ENCODE peak calls at places on chromosome 20, in ten cellular contexts. D is transverse colon, O is esophagus muscularis mucosa, V is spleen, U is HCT116, P is breast epithelium, Y is GM12878, E is upper lobe of left lung, K is sigmoid colon, W is GM12891. B is an unnamed sample.

GRCh38 chr20:19690462-19690861 is 67.6 kb upstream of the RIN2 start:
- DNase-seq in D (no peak), O (no peak), V (no peak), U (no peak), P (no peak), Y (no peak), E (no peak), K (no peak), W (no peak), B (no peak)

GRCh38 chr20:19952392-19952791 is 64.8 kb upstream of the NAA20 start:
- DNase-seq in D (no peak), O (no peak), V (no peak), U (no peak), P (no peak), Y (no peak), E (no peak), K (no peak), W (no peak), B (no peak)

GRCh38 chr20:539236-539635 is 4.4 kb downstream of the CSNK2A1 start:
- DNase-seq in D (no peak), O (no peak), V (no peak), U (no peak), P (no peak), Y (no peak), E (no peak), K (no peak), W (no peak), B (no peak)

GRCh38 chr20:39107741-39108140 is 145.6 kb downstream of the DHX35 start:
- DNase-seq in D (no peak), O (no peak), V (no peak), U (peak; percentile 73), P (no peak), Y (no peak), E (no peak), K (no peak), W (no peak), B (no peak)

GRCh38 chr20:34332262-34332920 is 29.2 kb upstream of the AHCY start:
- DNase-seq in D (no peak), O (no peak), V (no peak), U (no peak), P (no peak), Y (no peak), E (no peak), K (no peak), W (no peak), B (no peak)

GRCh38 chr20:62589720-62590119 is 52.6 kb upstream of the SLCO4A1 start:
- DNase-seq in D (no peak), O (no peak), V (no peak), U (no peak), P (no peak), Y (no peak), E (no peak), K (no peak), W (no peak), B (no peak)

GRCh38 chr20:52432740-52433139 is 241.2 kb upstream of the ZFP64 start:
- DNase-seq in D (no peak), O (no peak), V (no peak), U (no peak), P (no peak), Y (no peak), E (no peak), K (no peak), W (no peak), B (no peak)

GRCh38 chr20:532530-532929 is 11.1 kb downstream of the CSNK2A1 start:
- DNase-seq in D (no peak), O (no peak), V (no peak), U (no peak), P (no peak), Y (no peak), E (no peak), K (no peak), W (no peak), B (no peak)

GRCh38 chr20:17587831-17588230 is 18.0 kb downstream of the DSTN start:
- DNase-seq in D (no peak), O (no peak), V (no peak), U (no peak), P (no peak), Y (no peak), E (no peak), K (no peak), W (no peak), B (no peak)

GRCh38 chr20:8473459-8473858 is 341.4 kb downstream of the PLCB1 start:
- DNase-seq in D (no peak), O (no peak), V (no peak), U (no peak), P (no peak), Y (no peak), E (no peak), K (no peak), W (no peak), B (no peak)

GRCh38 chr20:54995553-54995952 is 520.2 kb downstream of the DOK5 start:
- DNase-seq in D (no peak), O (no peak), V (no peak), U (no peak), P (no peak), Y (no peak), E (no peak), K (no peak), W (no peak), B (no peak)

DNA sequence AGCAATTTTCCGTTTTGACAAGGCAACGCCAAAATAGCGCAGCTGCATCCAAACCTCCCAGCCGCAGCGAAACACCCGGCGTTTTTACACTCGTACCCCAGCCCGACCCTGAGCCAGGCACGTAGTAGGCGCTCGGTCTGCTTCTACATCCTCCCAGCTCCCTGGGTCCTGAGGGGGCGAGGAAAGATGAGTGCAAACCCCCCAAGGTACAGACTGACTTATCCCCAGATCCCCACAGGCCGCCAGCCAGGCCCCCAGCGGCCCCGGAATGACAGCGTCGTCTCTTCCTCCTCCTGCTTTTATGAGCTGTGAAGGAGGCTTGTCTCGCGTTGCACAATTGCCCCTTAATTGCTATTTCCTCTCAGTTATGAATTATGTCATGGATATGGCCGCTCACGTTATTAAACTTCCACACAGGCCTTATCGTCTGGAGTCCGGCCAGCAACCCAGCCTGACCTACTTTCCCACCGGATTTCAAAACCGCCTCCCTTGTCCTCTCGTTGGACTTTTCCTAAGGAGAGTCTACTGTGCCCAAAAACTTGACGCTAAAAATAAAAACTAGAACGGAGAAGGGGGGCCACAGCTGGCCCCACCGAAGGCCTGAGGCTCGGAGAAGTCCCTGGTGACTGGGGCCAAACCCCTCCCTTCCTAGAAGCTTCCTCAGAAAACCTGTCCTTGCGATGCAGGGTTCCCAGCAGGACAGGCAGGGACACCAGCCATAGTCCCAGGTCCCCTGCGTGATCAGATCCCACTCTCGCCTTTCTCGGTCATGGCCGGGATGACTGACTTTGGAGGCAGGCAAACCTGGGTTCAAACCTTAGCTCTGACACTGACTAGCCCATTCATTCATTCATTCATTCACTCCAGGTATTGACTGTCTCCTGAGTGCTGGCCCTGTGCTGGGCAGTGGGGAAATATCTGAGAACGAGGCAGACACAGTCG is 130.9 kb upstream of the PTPN1 start:
- DNase-seq in D (peak; percentile 92), O (peak; percentile 98), V (peak; percentile 86), U (no peak), P (peak; percentile 94), Y (no peak), E (peak; percentile 95), K (peak; percentile 98), W (no peak), B (peak; percentile 76)
- TF ChIP-seq POLR2A in D (peak; percentile 87), O (peak; percentile 76), V (no peak), U (no peak), P (peak; percentile 82), Y (no peak), E (peak; percentile 89), K (peak; percentile 71), W (no peak), B (no peak)

GRCh38 chr20:53873249-53873642 is 197.1 kb downstream of the BCAS1 start:
- DNase-seq in D (no peak), O (no peak), V (no peak), U (no peak), P (no peak), Y (no peak), E (no peak), K (no peak), W (no peak), B (no peak)
- TF ChIP-seq POLR2AphosphoS5 in D (no peak), O (no peak), V (no peak), U (no peak), P (no peak), Y (no peak), E (no peak), K (no peak), W (no peak), B (no peak)

GRCh38 chr20:3930265-3931206 is 41.3 kb downstream of the PANK2 start:
- DNase-seq in D (no peak), O (no peak), V (no peak), U (no peak), P (no peak), Y (no peak), E (no peak), K (no peak), W (no peak), B (no peak)
- TF ChIP-seq POLR2A in D (no peak), O (no peak), V (no peak), U (no peak), P (no peak), Y (peak; percentile 45), E (no peak), K (no peak), W (peak; percentile 16), B (no peak)

GRCh38 chr20:23162887-23163286 is 76.8 kb upstream of the CD93 start:
- DNase-seq in D (no peak), O (peak; percentile 90), V (no peak), U (no peak), P (no peak), Y (no peak), E (no peak), K (peak; percentile 60), W (no peak), B (no peak)

GRCh38 chr20:23160536-23161243 is 74.6 kb upstream of the CD93 start:
- DNase-seq in D (no peak), O (peak; percentile 64), V (no peak), U (no peak), P (no peak), Y (no peak), E (no peak), K (no peak), W (no peak), B (no peak)

GRCh38 chr20:23161244-23161875 is 75.2 kb upstream of the CD93 start:
- DNase-seq in D (no peak), O (peak; percentile 88), V (peak; percentile 84), U (no peak), P (no peak), Y (no peak), E (peak; percentile 65), K (peak; percentile 62), W (no peak), B (no peak)

GRCh38 chr20:23163562-23163961 is 77.4 kb upstream of the CD93 start:
- DNase-seq in D (no peak), O (peak; percentile 81), V (peak; percentile 31), U (no peak), P (no peak), Y (no peak), E (no peak), K (no peak), W (no peak), B (no peak)

DNA sequence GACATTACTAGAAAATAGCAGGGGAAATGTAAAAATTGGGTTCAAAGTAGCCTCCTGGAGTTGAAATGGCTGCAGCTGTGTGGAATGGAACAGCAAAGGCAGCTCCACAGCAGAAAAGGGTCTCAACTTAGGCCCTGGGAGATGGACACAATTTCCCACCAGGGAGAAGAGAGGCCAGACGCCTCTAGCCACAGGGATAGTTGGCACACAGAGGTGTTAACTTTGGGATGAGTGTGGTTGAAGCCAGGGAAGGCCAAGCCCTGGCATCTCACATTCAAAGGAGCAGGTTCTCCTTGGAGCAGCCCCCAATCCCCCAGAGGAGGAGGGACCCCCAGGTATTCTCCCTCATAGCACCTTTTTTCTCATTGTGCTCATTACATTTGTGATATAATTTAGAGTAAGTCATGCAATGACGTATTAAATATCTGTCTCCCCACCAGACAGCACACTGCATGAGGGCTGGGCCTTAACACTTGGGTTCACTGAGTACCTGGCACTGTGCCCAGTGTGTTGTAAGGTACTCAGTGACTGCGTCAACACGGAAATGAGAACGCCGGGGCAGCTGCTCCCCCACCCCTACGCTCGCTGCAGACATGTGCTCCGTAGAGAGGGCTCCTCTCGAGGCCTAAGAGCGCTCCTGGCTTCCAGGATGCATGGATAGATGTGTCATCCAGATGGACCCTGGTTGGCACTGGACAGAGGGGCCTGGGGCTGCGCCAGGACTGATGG is 76.0 kb upstream of the CD93 start:
- DNase-seq in D (peak; percentile 93), O (peak; percentile 93), V (peak; percentile 90), U (no peak), P (peak; percentile 54), Y (no peak), E (peak; percentile 98), K (peak; percentile 90), W (no peak), B (peak; percentile 68)
- TF ChIP-seq POLR2AphosphoS5 in D (peak; percentile 33), O (peak; percentile 62), V (peak; percentile 90), U (no peak), P (no peak), Y (no peak), E (peak; percentile 96), K (peak; percentile 47), W (no peak), B (peak; percentile 59)